ENCODE peak calls at places on chromosomes 1 and 21, in four cellular contexts. One of them, this sample, is unnamed. For H3K4me1, the result is how much of the 10 kb centered on the place peaks cover.

GRCh38 chr1:209583408-209583807 is at the start of gene CAMK1G:
- DNase-seq in stomach: no peak
- DNase-seq in pancreas: no peak
- DNase-seq in breast epithelium: no peak
- DNase-seq in this sample: no peak

GRCh38 chr1:27428316-27429028 is 36.0 kb downstream of the GPR3 start:
- DNase-seq in pancreas: no peak
- DNase-seq in breast epithelium: peak
- DNase-seq in stomach: no peak
- DNase-seq in this sample: no peak

GRCh38 chr1:206892351-206892984 is 4.8 kb upstream of the IL24 start:
- DNase-seq in stomach: no peak
- DNase-seq in breast epithelium: no peak
- DNase-seq in pancreas: no peak
- DNase-seq in this sample: no peak

GRCh38 chr1:19597463-19598309 is 46.4 kb upstream of the NBL1 start:
- DNase-seq in breast epithelium: no peak
- DNase-seq in stomach: no peak
- DNase-seq in pancreas: no peak
- DNase-seq in this sample: no peak

GRCh38 chr1:6185635-6186382 is 5.7 kb upstream of the CHD5 start:
- DNase-seq in breast epithelium: no peak
- DNase-seq in stomach: no peak
- DNase-seq in pancreas: no peak
- DNase-seq in this sample: no peak

GRCh38 chr1:212980123-212980800 is 29.9 kb downstream of the VASH2 start:
- DNase-seq in breast epithelium: no peak
- DNase-seq in pancreas: no peak
- DNase-seq in stomach: no peak
- DNase-seq in this sample: no peak

GRCh38 chr1:6385673-6386191 is 7.8 kb downstream of the ACOT7 start:
- DNase-seq in breast epithelium: peak
- DNase-seq in stomach: no peak
- DNase-seq in pancreas: peak
- DNase-seq in this sample: no peak

GRCh38 chr21:46036696-46037337 is 55.2 kb downstream of the COL6A1 start:
- DNase-seq in pancreas: no peak
- DNase-seq in stomach: no peak
- DNase-seq in breast epithelium: no peak
- DNase-seq in this sample: no peak

GRCh38 chr1:214102907-214103306 is 115.1 kb downstream of the PROX1 start:
- DNase-seq in breast epithelium: no peak
- DNase-seq in pancreas: no peak
- DNase-seq in stomach: no peak
- DNase-seq in this sample: no peak

GRCh38 chr1:34013958-34014737 is 150.3 kb downstream of the HMGB4 start:
- DNase-seq in pancreas: peak
- DNase-seq in stomach: no peak
- DNase-seq in breast epithelium: no peak
- DNase-seq in this sample: no peak

GRCh38 chr1:111559736-111560279 is 56.4 kb upstream of the ADORA3 start:
- DNase-seq in stomach: no peak
- DNase-seq in breast epithelium: no peak
- DNase-seq in pancreas: no peak
- DNase-seq in this sample: no peak

GRCh38 chr21:38646213-38646837 is 148.0 kb upstream of the ERG start:
- DNase-seq in breast epithelium: no peak
- DNase-seq in stomach: no peak
- DNase-seq in pancreas: no peak
- DNase-seq in this sample: no peak

GRCh38 chr1:8597455-8597854 is 220.0 kb downstream of the RERE start:
- DNase-seq in breast epithelium: no peak
- DNase-seq in stomach: no peak
- DNase-seq in pancreas: no peak
- DNase-seq in this sample: no peak

GRCh38 chr1:204127597-204128242 is 24.1 kb downstream of the ETNK2 start:
- DNase-seq in breast epithelium: no peak
- DNase-seq in pancreas: peak
- DNase-seq in stomach: peak
- DNase-seq in this sample: peak

GRCh38 chr1:17215545-17215890 is 10.6 kb downstream of the PADI1 start:
- DNase-seq in breast epithelium: no peak
- DNase-seq in stomach: no peak
- DNase-seq in pancreas: no peak
- DNase-seq in this sample: no peak

GRCh38 chr1:229433364-229434004 is 410 bp downstream of the ACTA1 start:
- DNase-seq in breast epithelium: no peak
- DNase-seq in pancreas: no peak
- DNase-seq in stomach: no peak
- DNase-seq in this sample: no peak

GRCh38 chr1:159941139-159941866 is 4.1 kb downstream of the IGSF9 start:
- DNase-seq in stomach: no peak
- DNase-seq in pancreas: no peak
- DNase-seq in breast epithelium: no peak
- DNase-seq in this sample: no peak

GRCh38 chr1:47813970-47814369 is 183.2 kb downstream of the TRABD2B start:
- DNase-seq in stomach: no peak
- DNase-seq in pancreas: no peak
- DNase-seq in breast epithelium: no peak
- DNase-seq in this sample: no peak

GRCh38 chr1:231091853-231092301 is 51.8 kb upstream of the FAM89A start:
- DNase-seq in stomach: peak
- DNase-seq in pancreas: peak
- DNase-seq in breast epithelium: no peak
- DNase-seq in this sample: no peak

GRCh38 chr21:38250991-38251418 is 5.8 kb upstream of the KCNJ15 start:
- DNase-seq in breast epithelium: no peak
- DNase-seq in pancreas: no peak
- DNase-seq in stomach: no peak
- DNase-seq in this sample: no peak

GRCh38 chr21:20999567-21000169 is 1.5 kb downstream of the NCAM2 start:
- DNase-seq in pancreas: no peak
- DNase-seq in breast epithelium: no peak
- DNase-seq in stomach: no peak
- DNase-seq in this sample: peak

GRCh38 chr1:245874942-245875580 is 632.0 kb downstream of the SMYD3 start:
- DNase-seq in stomach: peak
- DNase-seq in breast epithelium: no peak
- DNase-seq in pancreas: peak
- DNase-seq in this sample: peak

GRCh38 chr1:1777950-1778826 is at the start of gene NADK:
- DNase-seq in breast epithelium: no peak
- DNase-seq in stomach: peak
- DNase-seq in pancreas: peak
- DNase-seq in this sample: no peak
- H3K4me1 ChIP-seq in breast epithelium: under half
- H3K4me1 ChIP-seq in stomach: half or more
- H3K4me1 ChIP-seq in pancreas: under half
- H3K4me1 ChIP-seq in this sample: under half

GRCh38 chr1:153538315-153538821 is 2.4 kb downstream of the S100A5 start:
- DNase-seq in stomach: peak
- DNase-seq in breast epithelium: no peak
- DNase-seq in pancreas: peak
- DNase-seq in this sample: no peak
- H3K4me1 ChIP-seq in stomach: under half
- H3K4me1 ChIP-seq in breast epithelium: under half
- H3K4me1 ChIP-seq in pancreas: under half
- H3K4me1 ChIP-seq in this sample: under half

GRCh38 chr1:3543076-3544049 is 67.9 kb downstream of the MEGF6 start:
- DNase-seq in stomach: no peak
- DNase-seq in pancreas: no peak
- DNase-seq in breast epithelium: peak
- DNase-seq in this sample: peak
- H3K4me1 ChIP-seq in stomach: under half
- H3K4me1 ChIP-seq in pancreas: under half
- H3K4me1 ChIP-seq in breast epithelium: under half
- H3K4me1 ChIP-seq in this sample: under half

DNA sequence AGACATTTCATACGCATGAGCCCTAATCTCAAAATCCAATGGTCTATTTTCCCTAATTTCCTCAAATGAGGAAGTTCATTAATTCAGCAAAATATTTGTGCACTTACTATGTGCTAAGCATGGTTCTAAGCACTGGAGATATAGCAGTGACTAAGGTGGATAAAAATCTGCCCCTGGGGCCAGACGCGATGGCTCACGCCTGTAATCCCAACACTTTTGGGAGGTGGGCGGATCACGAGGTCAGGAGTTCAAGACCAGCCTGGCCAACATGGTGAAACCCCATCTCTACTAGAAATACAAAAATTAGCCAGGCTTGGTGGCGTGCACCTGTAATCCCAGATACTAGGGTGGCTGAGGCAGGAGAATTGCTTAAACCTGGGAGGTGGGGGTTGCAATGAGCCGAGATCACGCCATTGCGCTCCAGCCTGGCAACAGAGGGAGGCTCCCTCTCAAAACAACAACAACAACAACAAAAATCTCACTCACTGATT is 4.3 kb upstream of the MIIP start:
- DNase-seq in breast epithelium: no peak
- DNase-seq in stomach: no peak
- DNase-seq in pancreas: no peak
- DNase-seq in this sample: no peak
- H3K4me1 ChIP-seq in breast epithelium: under half
- H3K4me1 ChIP-seq in stomach: under half
- H3K4me1 ChIP-seq in pancreas: under half
- H3K4me1 ChIP-seq in this sample: under half

GRCh38 chr1:12149791-12150175 is 17.0 kb upstream of the TNFRSF1B start:
- DNase-seq in breast epithelium: no peak
- DNase-seq in stomach: no peak
- DNase-seq in pancreas: no peak
- DNase-seq in this sample: no peak
- H3K4me1 ChIP-seq in breast epithelium: under half
- H3K4me1 ChIP-seq in stomach: under half
- H3K4me1 ChIP-seq in pancreas: under half
- H3K4me1 ChIP-seq in this sample: under half

DNA sequence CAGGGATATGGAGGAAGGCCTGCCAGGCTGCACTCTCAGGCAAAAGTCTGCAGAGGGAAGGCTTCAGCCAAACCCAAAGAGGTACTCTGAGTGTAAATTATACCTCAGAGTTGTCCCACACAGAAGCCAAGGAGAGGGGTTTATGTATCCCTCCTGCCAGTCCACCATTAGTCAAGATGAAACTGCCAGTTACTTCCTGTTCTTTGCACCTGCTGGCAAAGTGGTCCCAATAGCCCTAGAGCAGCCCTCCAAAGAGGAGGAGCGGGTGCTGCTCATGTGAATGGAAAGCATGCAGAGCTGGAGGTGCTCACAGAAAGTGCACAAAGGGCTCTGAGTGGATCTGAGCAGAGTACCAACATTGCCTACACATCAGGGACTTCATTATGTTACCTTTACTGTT is 37.1 kb upstream of the MCOLN3 start:
- DNase-seq in stomach: no peak
- DNase-seq in breast epithelium: no peak
- DNase-seq in pancreas: no peak
- DNase-seq in this sample: no peak
- H3K4me1 ChIP-seq in stomach: under half
- H3K4me1 ChIP-seq in breast epithelium: under half
- H3K4me1 ChIP-seq in pancreas: under half
- H3K4me1 ChIP-seq in this sample: under half

GRCh38 chr1:156129687-156130577 is 15.4 kb downstream of the LMNA start:
- DNase-seq in pancreas: peak
- DNase-seq in breast epithelium: peak
- DNase-seq in stomach: peak
- DNase-seq in this sample: peak
- H3K4me1 ChIP-seq in pancreas: under half
- H3K4me1 ChIP-seq in breast epithelium: under half
- H3K4me1 ChIP-seq in stomach: half or more
- H3K4me1 ChIP-seq in this sample: under half

GRCh38 chr1:21896026-21896425 is 41.1 kb downstream of the HSPG2 start:
- DNase-seq in breast epithelium: no peak
- DNase-seq in stomach: no peak
- DNase-seq in pancreas: no peak
- DNase-seq in this sample: no peak
- H3K4me1 ChIP-seq in breast epithelium: under half
- H3K4me1 ChIP-seq in stomach: half or more
- H3K4me1 ChIP-seq in pancreas: under half
- H3K4me1 ChIP-seq in this sample: half or more